ENCODE peak calls at places on chromosomes 7 and 10, in seven cellular contexts. H, R, E, M, C, X and T are unnamed samples.

GRCh38 chr7:55305130-55305529 is 60.0 kb upstream of the LANCL2 start:
- DNase-seq in H (no peak), R (no peak), E (no peak), M (no peak), C (no peak), X (no peak), T (no peak)

GRCh38 chr7:125567686-125568085 is 638.1 kb upstream of the POT1 start:
- DNase-seq in H (no peak), R (no peak), E (no peak), M (no peak), C (no peak), X (no peak), T (no peak)

GRCh38 chr10:4131407-4132215 is 346.6 kb upstream of the KLF6 start:
- DNase-seq in H (no peak), R (no peak), E (no peak), M (no peak), C (peak; percentile 66), X (no peak), T (no peak)

GRCh38 chr10:84395581-84395980 is 67.2 kb downstream of the CCSER2 start:
- DNase-seq in H (no peak), R (no peak), E (no peak), M (no peak), C (no peak), X (no peak), T (no peak)

GRCh38 chr10:58189269-58189668 is 78.4 kb downstream of the IPMK start:
- DNase-seq in H (no peak), R (no peak), E (no peak), M (no peak), C (no peak), X (no peak), T (no peak)

GRCh38 chr7:70886547-70886946 is 245.4 kb upstream of the GALNT17 start:
- DNase-seq in H (no peak), R (no peak), E (no peak), M (no peak), C (no peak), X (no peak), T (no peak)

GRCh38 chr7:151024435-151025056 is at the start of gene ATG9B:
- DNase-seq in H (no peak), R (no peak), E (no peak), M (no peak), C (no peak), X (no peak), T (no peak)

GRCh38 chr7:127702938-127703337 is 50.9 kb downstream of the SND1 start:
- DNase-seq in H (no peak), R (no peak), E (no peak), M (no peak), C (no peak), X (no peak), T (no peak)

GRCh38 chr7:42972703-42973500 is 40.7 kb downstream of the MRPL32 start:
- DNase-seq in H (no peak), R (peak; percentile 16), E (peak; percentile 54), M (peak; percentile 20), C (no peak), X (no peak), T (no peak)

GRCh38 chr10:67256984-67257383 is 331.1 kb downstream of the LRRTM3 start:
- DNase-seq in H (no peak), R (no peak), E (no peak), M (no peak), C (no peak), X (no peak), T (no peak)

GRCh38 chr7:25025218-25025671 is 45.3 kb upstream of the OSBPL3 start:
- DNase-seq in H (no peak), R (no peak), E (no peak), M (peak; percentile 96), C (no peak), X (no peak), T (no peak)

GRCh38 chr7:29375641-29376562 is 181.3 kb downstream of the CHN2 start:
- DNase-seq in H (no peak), R (no peak), E (no peak), M (peak; percentile 71), C (no peak), X (no peak), T (no peak)

GRCh38 chr7:66330961-66331360 is 125.8 kb downstream of the TPST1 start:
- DNase-seq in H (no peak), R (peak; percentile 39), E (no peak), M (no peak), C (no peak), X (no peak), T (no peak)

GRCh38 chr7:97506728-97507127 is 225.2 kb upstream of the TAC1 start:
- DNase-seq in H (peak; percentile 4), R (no peak), E (no peak), M (no peak), C (peak; percentile 20), X (no peak), T (no peak)

GRCh38 chr10:92891885-92892705 is 43.8 kb downstream of the EXOC6 start:
- DNase-seq in H (no peak), R (peak; percentile 6), E (peak; percentile 15), M (peak; percentile 96), C (no peak), X (no peak), T (no peak)

GRCh38 chr7:16939161-16939560 is 57.4 kb upstream of the AGR3 start:
- DNase-seq in H (no peak), R (no peak), E (no peak), M (no peak), C (no peak), X (no peak), T (no peak)

GRCh38 chr10:29409241-29410051 is 120.6 kb downstream of the LYZL1 start:
- DNase-seq in H (peak; percentile 29), R (peak; percentile 88), E (peak; percentile 75), M (peak; percentile 47), C (no peak), X (no peak), T (peak; percentile 41)
- TF ChIP-seq POLR2AphosphoS5 in H (no peak), R (peak; percentile 90), E (peak; percentile 40), M (peak; percentile 89), C (no peak), X (no peak), T (no peak)

GRCh38 chr7:105452085-105452484 is 63.4 kb upstream of the SRPK2 start:
- DNase-seq in H (no peak), R (no peak), E (no peak), M (no peak), C (no peak), X (no peak), T (no peak)

GRCh38 chr7:105450177-105450861 is 61.6 kb upstream of the SRPK2 start:
- DNase-seq in H (no peak), R (no peak), E (no peak), M (no peak), C (no peak), X (no peak), T (no peak)

GRCh38 chr7:105454058-105454739 is 65.5 kb upstream of the SRPK2 start:
- DNase-seq in H (no peak), R (no peak), E (no peak), M (no peak), C (no peak), X (no peak), T (no peak)

GRCh38 chr7:105457619-105458018 is 64.5 kb downstream of the PUS7 start:
- DNase-seq in H (no peak), R (no peak), E (no peak), M (no peak), C (no peak), X (no peak), T (no peak)

GRCh38 chr7:105454921-105455320 is 66.2 kb upstream of the SRPK2 start:
- DNase-seq in H (no peak), R (no peak), E (no peak), M (no peak), C (no peak), X (no peak), T (no peak)
- TF ChIP-seq TAF1 in H (no peak), R (no peak), E (no peak), M (no peak), C (no peak), X (no peak), T (no peak)

DNA sequence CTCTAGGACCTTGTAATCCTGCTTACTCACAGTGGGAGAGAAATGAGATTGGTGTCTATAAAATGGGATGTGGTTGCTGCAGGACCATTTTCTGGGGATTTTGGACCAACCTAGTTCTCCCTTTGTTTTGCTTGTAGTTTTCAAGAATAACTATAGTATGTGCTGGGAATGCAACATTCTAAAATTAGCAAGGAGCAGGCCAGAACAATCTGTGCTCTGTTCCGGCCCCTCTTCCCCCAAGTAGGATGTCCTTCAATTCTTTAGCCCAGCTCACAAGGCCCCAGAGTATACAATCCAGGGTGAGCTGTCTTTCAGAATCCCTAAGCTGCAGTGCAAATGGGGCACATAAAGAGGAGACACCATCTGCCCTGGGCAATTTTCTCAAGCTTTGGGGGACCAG is 809.2 kb downstream of the TNS3 start:
- DNase-seq in H (no peak), R (no peak), E (no peak), M (no peak), C (no peak), X (no peak), T (no peak)
- TF ChIP-seq POLR2AphosphoS5 in H (no peak), R (no peak), E (no peak), M (no peak), C (no peak), X (no peak), T (no peak)

GRCh38 chr7:73735526-73735905 is 3.1 kb downstream of the ABHD11 start:
- DNase-seq in H (no peak), R (no peak), E (peak; percentile 3), M (no peak), C (no peak), X (no peak), T (no peak)

GRCh38 chr7:73736885-73737284 is 1.7 kb downstream of the ABHD11 start:
- DNase-seq in H (no peak), R (no peak), E (peak; percentile 3), M (no peak), C (no peak), X (no peak), T (no peak)

GRCh38 chr7:73737491-73738219 is 947 bp downstream of the ABHD11 start:
- DNase-seq in H (no peak), R (no peak), E (peak; percentile 16), M (no peak), C (no peak), X (no peak), T (no peak)

GRCh38 chr7:73732397-73732796 is 6.2 kb downstream of the ABHD11 start:
- DNase-seq in H (no peak), R (no peak), E (no peak), M (no peak), C (no peak), X (no peak), T (no peak)

DNA sequence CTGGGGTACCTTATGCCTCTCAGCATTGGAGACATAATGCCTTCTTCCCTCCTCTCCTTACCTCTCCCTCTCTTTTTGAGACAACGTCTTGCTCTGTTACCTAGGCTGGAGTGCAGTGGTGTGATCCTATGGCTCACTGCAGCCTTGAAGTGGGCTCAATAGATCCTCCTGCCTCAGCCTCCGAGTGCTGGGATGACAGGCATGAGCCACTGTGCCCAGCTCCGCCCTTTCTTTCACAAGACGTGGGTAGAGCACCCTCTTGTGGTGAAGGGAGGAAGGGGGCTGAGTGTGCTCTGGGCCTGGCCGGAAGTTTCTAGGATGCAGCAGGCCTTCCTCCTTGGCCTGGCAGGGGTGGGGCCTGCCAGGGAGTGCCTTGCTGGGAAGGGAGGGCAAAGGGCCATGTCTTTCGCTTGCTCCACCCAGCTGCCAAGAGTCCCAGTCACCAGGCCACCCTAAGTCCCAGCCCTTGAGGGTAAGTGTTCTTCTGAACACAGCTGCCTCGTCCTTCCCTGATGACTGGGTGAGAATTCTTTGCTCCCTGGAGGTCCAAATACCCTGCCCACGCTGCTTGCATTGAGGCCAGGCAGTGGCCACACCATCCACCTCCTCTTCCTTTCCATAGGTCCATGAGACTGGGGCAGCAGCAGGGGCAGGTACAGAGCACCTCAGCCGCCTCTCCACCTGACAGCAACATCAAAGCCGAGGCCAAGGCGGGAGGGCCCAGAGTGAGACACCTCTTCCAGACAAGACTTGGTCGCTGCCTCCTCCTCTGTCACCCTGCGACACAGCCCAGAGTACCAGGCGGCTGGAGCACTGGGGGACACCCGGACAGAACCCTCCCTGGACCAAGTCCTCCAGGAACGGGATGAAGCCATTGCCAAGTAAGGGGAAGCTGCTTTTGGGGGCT is 3.7 kb downstream of the ABHD11 start:
- DNase-seq in H (peak; percentile 63), R (peak; percentile 89), E (peak; percentile 76), M (peak; percentile 77), C (peak; percentile 49), X (no peak), T (peak; percentile 63)
- TF ChIP-seq TAF1 in H (no peak), R (peak; percentile 34), E (no peak), M (no peak), C (no peak), X (no peak), T (no peak)